ENCODE peak calls at places on chromosome X, in nine cellular contexts. A, E, X, N, L, R, I, M and Q are unnamed samples.

GRCh38 chrX:114580336-114580735 is 3.5 kb upstream of the HTR2C start:
- DNase-seq in A (no peak), E (no peak), X (no peak), N (no peak), L (no peak), R (no peak), I (no peak), M (no peak), Q (no peak)

GRCh38 chrX:112672788-112673560 is 6.8 kb downstream of the LHFPL1 start:
- DNase-seq in A (no peak), E (no peak), X (no peak), N (no peak), L (no peak), R (no peak), I (no peak), M (no peak), Q (no peak)

GRCh38 chrX:19565605-19566004 is 50.3 kb upstream of the MAP3K15 start:
- DNase-seq in A (no peak), E (no peak), X (no peak), N (no peak), L (no peak), R (no peak), I (no peak), M (no peak), Q (no peak)

GRCh38 chrX:107940095-107940494 is 42.1 kb downstream of the TEX13B start:
- DNase-seq in A (no peak), E (no peak), X (no peak), N (no peak), L (no peak), R (no peak), I (no peak), M (no peak), Q (no peak)

GRCh38 chrX:275967-276587 is 5.1 kb upstream of the PLCXD1 start:
- DNase-seq in A (peak), E (peak), X (peak), N (peak), L (peak), R (peak), I (peak), M (peak), Q (no peak)

GRCh38 chrX:97563531-97564133 is 679.9 kb downstream of the RPA4 start:
- DNase-seq in A (peak), E (no peak), X (peak), N (peak), L (peak), R (peak), I (peak), M (no peak), Q (peak)

GRCh38 chrX:50813843-50814661 is at the start of gene SHROOM4:
- DNase-seq in A (peak), E (peak), X (peak), N (peak), L (no peak), R (peak), I (no peak), M (no peak), Q (no peak)

GRCh38 chrX:128078545-128078944 is 26.3 kb upstream of the ACTRT1 start:
- DNase-seq in A (no peak), E (no peak), X (no peak), N (no peak), L (no peak), R (no peak), I (no peak), M (no peak), Q (no peak)

GRCh38 chrX:129744881-129745321 is 6.1 kb downstream of the XPNPEP2 start:
- DNase-seq in A (no peak), E (no peak), X (no peak), N (no peak), L (no peak), R (peak), I (no peak), M (no peak), Q (no peak)

GRCh38 chrX:30065226-30065625 is 150.1 kb upstream of the MAGEB2 start:
- DNase-seq in A (peak), E (no peak), X (no peak), N (no peak), L (no peak), R (no peak), I (no peak), M (no peak), Q (no peak)

GRCh38 chrX:65925592-65925991 is 114.3 kb downstream of the VSIG4 start:
- DNase-seq in A (no peak), E (no peak), X (no peak), N (no peak), L (no peak), R (no peak), I (no peak), M (no peak), Q (no peak)

GRCh38 chrX:101759000-101759399 is 99.3 kb upstream of the ARMCX2 start:
- DNase-seq in A (peak), E (no peak), X (peak), N (no peak), L (no peak), R (no peak), I (peak), M (peak), Q (peak)

GRCh38 chrX:134236690-134237362 is at the start of gene CCDC160:
- DNase-seq in A (no peak), E (no peak), X (peak), N (peak), L (no peak), R (peak), I (peak), M (peak), Q (peak)

GRCh38 chrX:57918750-57919436 is 8.6 kb upstream of the ZXDA start:
- DNase-seq in A (peak), E (no peak), X (no peak), N (no peak), L (no peak), R (no peak), I (no peak), M (peak), Q (peak)

GRCh38 chrX:146264763-146265375 is 447.2 kb downstream of the SLITRK2 start:
- DNase-seq in A (no peak), E (no peak), X (no peak), N (no peak), L (no peak), R (no peak), I (no peak), M (no peak), Q (no peak)

GRCh38 chrX:130184168-130184567 is 12.4 kb downstream of the RAB33A start:
- DNase-seq in A (no peak), E (no peak), X (no peak), N (no peak), L (no peak), R (no peak), I (no peak), M (no peak), Q (no peak)

GRCh38 chrX:40647307-40648197 is at the start of gene CXorf38:
- DNase-seq in A (peak), E (peak), X (peak), N (peak), L (peak), R (peak), I (peak), M (peak), Q (peak)
- TF ChIP-seq POLR2A in A (peak), E (no peak), X (no peak), N (no peak), L (peak), R (no peak), I (peak), M (peak), Q (peak)

GRCh38 chrX:74286950-74287349 is 17.0 kb upstream of the ZCCHC13 start:
- DNase-seq in A (peak), E (no peak), X (no peak), N (no peak), L (no peak), R (no peak), I (no peak), M (no peak), Q (no peak)

GRCh38 chrX:74293343-74293946 is 10.5 kb upstream of the ZCCHC13 start:
- DNase-seq in A (peak), E (peak), X (peak), N (peak), L (peak), R (peak), I (peak), M (peak), Q (peak)

GRCh38 chrX:74291577-74291963 is 12.4 kb upstream of the ZCCHC13 start:
- DNase-seq in A (no peak), E (no peak), X (no peak), N (no peak), L (no peak), R (no peak), I (no peak), M (no peak), Q (no peak)

GRCh38 chrX:74295102-74295501 is 8.9 kb upstream of the ZCCHC13 start:
- DNase-seq in A (no peak), E (no peak), X (no peak), N (no peak), L (no peak), R (no peak), I (no peak), M (no peak), Q (no peak)

DNA sequence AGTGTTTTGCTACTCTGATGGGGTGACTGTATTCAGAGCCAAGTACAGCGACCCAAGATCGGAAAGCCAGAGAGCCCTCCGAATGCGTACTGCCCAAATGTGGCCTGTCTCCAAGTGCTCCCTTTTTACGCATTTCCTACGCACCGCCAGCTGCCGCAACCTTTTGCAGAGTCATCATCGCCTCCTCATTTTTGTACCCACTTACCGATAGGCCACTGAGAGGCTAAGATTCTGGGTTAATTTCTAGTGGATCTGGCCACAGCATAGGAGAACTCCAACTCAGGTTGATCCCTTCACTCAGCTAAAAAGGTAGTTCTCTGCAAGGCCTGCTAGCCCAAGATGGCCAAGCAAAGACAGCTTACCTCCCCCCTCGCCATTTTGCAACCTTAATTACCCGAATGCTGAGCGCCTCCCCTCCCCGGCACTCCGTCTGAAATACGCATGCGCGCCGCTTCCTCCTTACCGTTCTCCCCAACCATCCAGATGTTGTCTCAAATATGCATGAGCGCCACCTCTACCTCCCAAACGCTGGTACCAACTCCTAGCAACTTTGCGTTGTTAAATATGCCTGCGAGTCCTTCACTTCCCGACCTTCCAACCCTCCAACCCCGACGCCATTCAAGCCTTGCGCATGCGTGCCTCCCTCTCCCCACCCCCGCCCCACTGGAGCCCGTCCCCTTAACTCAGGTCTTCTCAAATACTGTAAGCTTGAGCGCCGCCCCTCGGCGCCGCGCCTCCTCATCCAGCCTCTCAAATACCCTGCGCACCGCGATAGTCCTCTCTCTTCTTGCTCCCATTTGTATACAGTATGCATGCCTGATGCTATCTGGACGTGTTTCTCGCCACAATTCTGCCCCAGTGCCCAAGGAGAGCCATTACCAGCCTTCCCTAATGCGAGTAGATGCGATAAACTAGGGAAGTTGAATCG is 11.8 kb upstream of the ZCCHC13 start:
- DNase-seq in A (peak), E (peak), X (peak), N (peak), L (peak), R (peak), I (peak), M (peak), Q (peak)
- TF ChIP-seq POLR2A in A (peak), E (no peak), X (no peak), N (no peak), L (peak), R (peak), I (peak), M (peak), Q (peak)

GRCh38 chrX:75155830-75156525 is at the start of gene ABCB7:
- DNase-seq in A (peak), E (peak), X (peak), N (peak), L (peak), R (peak), I (peak), M (peak), Q (peak)
- TF ChIP-seq POLR2A in A (no peak), E (no peak), X (no peak), N (no peak), L (no peak), R (peak), I (peak), M (peak), Q (peak)

GRCh38 chrX:119757979-119758681 is at the start of gene SOWAHD:
- DNase-seq in A (no peak), E (no peak), X (peak), N (peak), L (peak), R (peak), I (no peak), M (no peak), Q (no peak)

GRCh38 chrX:119756926-119757635 is 1.3 kb upstream of the SOWAHD start:
- DNase-seq in A (no peak), E (no peak), X (no peak), N (peak), L (peak), R (no peak), I (no peak), M (no peak), Q (no peak)

GRCh38 chrX:119753639-119754257 is 4.6 kb upstream of the SOWAHD start:
- DNase-seq in A (peak), E (no peak), X (no peak), N (peak), L (no peak), R (no peak), I (no peak), M (peak), Q (peak)

GRCh38 chrX:119757646-119757978 is 776 bp upstream of the SOWAHD start:
- DNase-seq in A (no peak), E (no peak), X (no peak), N (no peak), L (no peak), R (no peak), I (no peak), M (no peak), Q (no peak)

DNA sequence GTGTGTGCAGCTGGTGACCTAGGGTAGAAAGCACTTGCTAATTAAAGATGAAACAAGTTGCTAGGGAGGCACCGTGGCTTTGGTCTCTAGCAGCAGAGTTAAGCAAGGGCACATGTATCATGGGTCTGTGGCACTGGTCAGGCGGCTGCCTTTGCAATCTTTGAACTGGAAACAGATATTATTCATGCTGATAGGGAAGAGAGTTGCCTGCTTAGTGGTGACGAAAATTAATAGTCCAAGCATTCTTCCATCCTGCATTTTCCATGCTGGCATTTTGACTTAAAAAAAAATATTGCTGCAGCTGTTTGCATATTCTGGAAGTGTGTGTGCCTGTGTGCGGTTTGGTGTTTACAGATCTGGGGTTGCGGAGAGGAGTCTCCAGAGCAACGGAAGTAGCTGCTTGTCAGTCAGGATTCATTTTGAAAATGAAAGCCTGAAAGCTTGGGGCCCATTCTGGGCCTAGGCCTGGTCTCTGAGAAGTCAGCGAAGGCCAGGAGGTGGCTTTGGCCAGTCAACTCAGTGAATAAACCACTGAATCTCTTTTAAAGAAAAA is 2.3 kb upstream of the SOWAHD start:
- DNase-seq in A (peak), E (no peak), X (peak), N (peak), L (peak), R (no peak), I (peak), M (no peak), Q (no peak)
- TF ChIP-seq POLR2A in A (no peak), E (no peak), X (no peak), N (no peak), L (no peak), R (no peak), I (no peak), M (no peak), Q (no peak)

GRCh38 chrX:153624196-153625091 is 22.6 kb upstream of the DUSP9 start:
- DNase-seq in A (no peak), E (no peak), X (no peak), N (peak), L (no peak), R (peak), I (no peak), M (no peak), Q (no peak)
- TF ChIP-seq POLR2A in A (no peak), E (no peak), X (no peak), N (no peak), L (no peak), R (no peak), I (no peak), M (no peak), Q (no peak)

GRCh38 chrX:45740291-45740690 is 539.6 kb upstream of the DIPK2B start:
- DNase-seq in A (no peak), E (no peak), X (no peak), N (no peak), L (no peak), R (no peak), I (no peak), M (no peak), Q (no peak)

GRCh38 chrX:45743906-45744625 is 543.4 kb upstream of the DIPK2B start:
- DNase-seq in A (no peak), E (no peak), X (no peak), N (no peak), L (no peak), R (no peak), I (no peak), M (no peak), Q (no peak)

GRCh38 chrX:45747905-45748304 is 547.2 kb upstream of the DIPK2B start:
- DNase-seq in A (no peak), E (no peak), X (no peak), N (no peak), L (no peak), R (no peak), I (no peak), M (no peak), Q (no peak)

GRCh38 chrX:45745479-45745878 is 544.8 kb upstream of the DIPK2B start:
- DNase-seq in A (no peak), E (no peak), X (no peak), N (no peak), L (no peak), R (no peak), I (no peak), M (no peak), Q (no peak)

DNA sequence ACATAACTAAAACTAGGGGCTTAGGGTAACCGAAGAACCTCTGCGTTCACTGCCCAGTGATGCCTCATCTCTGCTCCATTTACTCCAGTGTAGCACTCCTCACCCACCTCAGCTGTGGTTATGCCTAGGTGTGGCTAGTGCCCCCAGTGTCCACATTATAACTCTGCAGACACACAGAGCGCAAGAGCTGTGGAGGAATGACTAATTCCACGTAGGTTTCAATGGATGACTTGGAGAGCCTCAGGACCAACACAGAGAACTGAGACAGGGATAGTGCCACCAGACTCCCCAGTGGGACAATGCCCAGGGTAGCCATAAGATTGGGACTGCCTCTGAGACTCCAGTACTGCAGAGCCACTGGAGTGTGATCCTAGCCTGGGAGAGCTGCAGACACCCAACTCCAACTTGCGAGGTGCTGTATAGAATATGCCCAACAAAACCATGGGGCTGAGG is 542.4 kb upstream of the DIPK2B start:
- DNase-seq in A (peak), E (no peak), X (no peak), N (no peak), L (no peak), R (no peak), I (no peak), M (peak), Q (no peak)
- TF ChIP-seq POLR2A in A (no peak), E (no peak), X (no peak), N (no peak), L (no peak), R (no peak), I (no peak), M (no peak), Q (no peak)